ENCODE peak calls at places on chromosomes 16 and 17, in eight cellular contexts. F, A, N, E, L, T, I and C are unnamed samples.

GRCh38 chr16:64122177-64122576 is 999.7 kb downstream of the CDH11 start:
- DNase-seq in A (no peak), L (no peak), N (no peak), T (no peak), I (peak; percentile 0), E (no peak), F (no peak), C (no peak)

GRCh38 chr17:7280519-7281073 is 922 bp upstream of the SLC2A4 start:
- DNase-seq in L (peak; percentile 79), N (peak; percentile 74), T (peak; percentile 80), I (peak; percentile 86), A (peak; percentile 81), E (peak; percentile 83), F (peak; percentile 67), C (peak; percentile 89)

GRCh38 chr17:3447625-3448024 is 14.0 kb upstream of the OR1E2 start:
- DNase-seq in T (no peak), F (no peak), E (no peak), N (no peak), L (no peak), I (peak; percentile 23), A (no peak), C (no peak)

GRCh38 chr17:353213-353837 is 718 bp upstream of the RPH3AL start:
- DNase-seq in T (no peak), L (no peak), F (no peak), I (no peak), N (no peak), A (no peak), E (no peak), C (no peak)

GRCh38 chr17:30316736-30317135 is 17.1 kb downstream of the TMIGD1 start:
- DNase-seq in I (no peak), F (no peak), N (no peak), E (no peak), L (no peak), T (no peak), A (no peak), C (no peak)

GRCh38 chr17:14458724-14459123 is 157.8 kb downstream of the HS3ST3B1 start:
- DNase-seq in I (no peak), T (no peak), E (peak; percentile 90), A (no peak), N (no peak), L (no peak), F (no peak), C (no peak)

GRCh38 chr16:1095450-1096163 is 437 bp downstream of the C1QTNF8 start:
- DNase-seq in L (no peak), F (no peak), E (no peak), A (no peak), T (no peak), N (no peak), I (no peak), C (no peak)

GRCh38 chr16:69417537-69418199 is 6.8 kb upstream of the CYB5B start:
- DNase-seq in L (no peak), A (no peak), I (peak; percentile 72), E (no peak), T (peak; percentile 27), F (no peak), N (no peak), C (no peak)

GRCh38 chr17:59954856-59955255 is 9.7 kb downstream of the RNFT1 start:
- DNase-seq in L (no peak), F (no peak), I (no peak), T (no peak), A (no peak), N (no peak), E (no peak), C (no peak)

GRCh38 chr17:77999413-78000173 is 41.1 kb downstream of the TNRC6C start:
- DNase-seq in T (no peak), N (no peak), A (no peak), E (no peak), I (peak; percentile 37), F (no peak), L (no peak), C (no peak)

GRCh38 chr16:11231367-11231970 is 24.5 kb downstream of the SOCS1 start:
- DNase-seq in E (no peak), T (no peak), A (no peak), F (no peak), L (no peak), N (no peak), I (no peak), C (no peak)

GRCh38 chr16:73743665-73744496 is 552.7 kb upstream of the PSMD7 start:
- DNase-seq in A (no peak), N (no peak), I (no peak), F (no peak), T (no peak), E (peak; percentile 20), L (no peak), C (no peak)

GRCh38 chr16:3038896-3039295 is 2.2 kb upstream of the BICDL2 start:
- DNase-seq in N (no peak), I (no peak), T (no peak), A (no peak), L (no peak), E (no peak), F (no peak), C (no peak)

GRCh38 chr16:87734644-87735043 is 31.1 kb downstream of the KLHDC4 start:
- DNase-seq in F (no peak), L (no peak), T (no peak), A (no peak), N (no peak), E (no peak), I (no peak), C (no peak)

GRCh38 chr17:2347805-2348685 is 10.7 kb downstream of the SGSM2 start:
- DNase-seq in E (no peak), T (peak; percentile 34), I (peak; percentile 59), N (no peak), F (no peak), L (no peak), A (no peak), C (no peak)

GRCh38 chr17:62720126-62720850 is 87.8 kb downstream of the MARCHF10 start:
- DNase-seq in F (no peak), I (peak; percentile 63), N (no peak), A (no peak), E (no peak), T (no peak), L (no peak), C (no peak)

GRCh38 chr16:9081183-9081582 is 10.3 kb upstream of the HAPSTR1 start:
- DNase-seq in E (no peak), N (no peak), T (no peak), F (no peak), A (no peak), I (no peak), L (no peak), C (no peak)

GRCh38 chr16:1987198-1987597 is 2.6 kb upstream of the SYNGR3 start:
- DNase-seq in F (no peak), L (no peak), A (no peak), E (no peak), T (no peak), N (no peak), I (no peak), C (no peak)

GRCh38 chr17:68835061-68835460 is 120.1 kb downstream of the ABCA8 start:
- DNase-seq in I (peak; percentile 22), N (no peak), A (no peak), L (no peak), E (no peak), T (no peak), F (no peak), C (no peak)

GRCh38 chr16:495127-495748 is 32.3 kb upstream of the CAPN15 start:
- DNase-seq in L (no peak), N (no peak), E (peak; percentile 49), I (peak; percentile 63), T (peak; percentile 59), A (no peak), F (no peak), C (no peak)

GRCh38 chr17:83156408-83156807 is 77.0 kb downstream of the METRNL start:
- DNase-seq in L (no peak), I (no peak), T (no peak), A (no peak), F (no peak), N (no peak), E (no peak), C (no peak)

GRCh38 chr16:66590322-66590721 is 11.1 kb downstream of the CMTM2 start:
- DNase-seq in N (no peak), L (no peak), I (no peak), A (no peak), E (peak; percentile 54), T (no peak), F (no peak), C (no peak)

GRCh38 chr17:6970992-6971391 is 24.9 kb upstream of the ALOX12 start:
- DNase-seq in N (no peak), A (no peak), T (no peak), E (no peak), L (no peak), F (no peak), I (no peak), C (no peak)

GRCh38 chr17:50686494-50687199 is 21.1 kb downstream of the ANKRD40 start:
- DNase-seq in N (no peak), L (no peak), E (no peak), F (no peak), T (no peak), A (no peak), I (peak; percentile 81), C (no peak)

GRCh38 chr17:43467981-43468541 is 15.7 kb upstream of the DHX8 start:
- DNase-seq in L (no peak), N (no peak), A (no peak), T (peak; percentile 23), E (no peak), F (no peak), I (peak; percentile 63), C (no peak)

GRCh38 chr16:74521691-74522090 is 85.2 kb downstream of the GLG1 start:
- DNase-seq in T (peak; percentile 19), L (no peak), E (no peak), I (peak; percentile 59), F (no peak), A (no peak), N (no peak), C (no peak)

GRCh38 chr16:4142268-4142667 is 26.0 kb upstream of the ADCY9 start:
- DNase-seq in F (peak; percentile 7), L (no peak), T (no peak), N (peak; percentile 36), I (no peak), A (peak; percentile 22), E (no peak), C (peak; percentile 37)

GRCh38 chr17:82892869-82893565 is 53.2 kb upstream of the ZNF750 start:
- DNase-seq in E (no peak), F (peak; percentile 37), T (no peak), N (peak; percentile 63), L (peak; percentile 42), A (peak; percentile 37), I (no peak), C (no peak)

GRCh38 chr17:30969989-30970680 is 704 bp upstream of the RNF135 start:
- DNase-seq in A (peak; percentile 21), N (no peak), E (peak; percentile 37), T (no peak), L (no peak), I (no peak), F (no peak), C (peak; percentile 69)

GRCh38 chr16:24235806-24236205 is 20.3 kb upstream of the CACNG3 start:
- DNase-seq in E (no peak), A (no peak), N (no peak), F (no peak), L (no peak), T (no peak), I (no peak), C (no peak)